ENCODE peak calls at places on chromosomes 16 and 17, in eight cellular contexts. G is esophagus muscularis mucosa, I is brain microvascular endothelial cell, E is gastrocnemius medialis, T is body of pancreas, S is upper lobe of right lung, C is AG10803, B is AG04450. P is an unnamed sample.

GRCh38 chr16:47528431-47528830 is 67.3 kb downstream of the PHKB start:
- DNase-seq in C (no peak), S (no peak), G (no peak), B (no peak), E (no peak), T (no peak), I (no peak), P (no peak)

GRCh38 chr17:76268015-76268749 is 3.0 kb downstream of the UBALD2 start:
- DNase-seq in G (peak; percentile 96), C (peak; percentile 80), B (no peak), T (peak; percentile 82), I (peak; percentile 71), E (peak; percentile 92), S (peak; percentile 91), P (no peak)

GRCh38 chr17:65593092-65593869 is 31.8 kb upstream of the AXIN2 start:
- DNase-seq in T (no peak), I (no peak), C (no peak), E (no peak), G (no peak), B (no peak), S (no peak), P (no peak)

GRCh38 chr17:75084039-75084660 is 3.6 kb upstream of the SLC16A5 start:
- DNase-seq in B (no peak), I (peak; percentile 38), C (no peak), G (no peak), T (peak; percentile 31), S (no peak), E (no peak), P (no peak)

GRCh38 chr17:67519801-67520251 is 142.7 kb downstream of the PITPNC1 start:
- DNase-seq in I (no peak), T (no peak), B (no peak), E (no peak), S (no peak), G (no peak), C (no peak), P (no peak)

GRCh38 chr16:9090101-9090959 is 1.1 kb upstream of the HAPSTR1 start:
- DNase-seq in I (no peak), T (peak; percentile 35), B (no peak), S (peak; percentile 81), G (no peak), C (no peak), E (peak; percentile 48), P (no peak)

GRCh38 chr16:48965391-48965790 is 316.2 kb downstream of the CBLN1 start:
- DNase-seq in B (no peak), C (peak; percentile 39), S (no peak), E (no peak), G (no peak), T (no peak), I (no peak), P (no peak)

GRCh38 chr17:65627892-65628622 is 66.6 kb upstream of the AXIN2 start:
- DNase-seq in E (no peak), I (peak; percentile 95), C (peak; percentile 46), T (peak; percentile 55), S (no peak), G (no peak), B (peak; percentile 75), P (no peak)

GRCh38 chr16:31273187-31273586 is 13.4 kb downstream of the ITGAM start:
- DNase-seq in G (no peak), C (no peak), B (no peak), E (no peak), I (no peak), S (no peak), T (no peak), P (no peak)

GRCh38 chr17:44779211-44780025 is 20.6 kb downstream of the ADAM11 start:
- DNase-seq in I (peak; percentile 71), E (peak; percentile 51), C (peak; percentile 63), G (no peak), S (peak; percentile 87), T (peak; percentile 77), B (peak; percentile 52), P (no peak)

GRCh38 chr16:9040766-9041430 is 50.5 kb upstream of the HAPSTR1 start:
- DNase-seq in T (no peak), B (no peak), C (no peak), S (no peak), G (no peak), E (no peak), I (no peak), P (no peak)

GRCh38 chr17:58615768-58616659 is 75.8 kb downstream of the TEX14 start:
- DNase-seq in G (no peak), I (no peak), B (no peak), S (no peak), E (no peak), T (no peak), C (no peak), P (no peak)

GRCh38 chr17:78290671-78291070 is 59.2 kb downstream of the TMEM235 start:
- DNase-seq in I (no peak), S (no peak), T (no peak), G (no peak), E (no peak), C (no peak), B (no peak), P (no peak)

GRCh38 chr17:46962374-46962790 is 16.7 kb downstream of the RPRML start:
- DNase-seq in I (peak; percentile 9), T (no peak), B (peak; percentile 32), S (no peak), C (peak; percentile 92), E (peak; percentile 8), G (no peak), P (no peak)

GRCh38 chr17:74435775-74436359 is 4.0 kb downstream of the GPRC5C start:
- DNase-seq in I (no peak), T (peak; percentile 40), E (no peak), C (no peak), S (no peak), G (no peak), B (no peak), P (no peak)

GRCh38 chr16:52963471-52963870 is 89.2 kb downstream of the CHD9NB start:
- DNase-seq in G (no peak), S (no peak), T (no peak), B (no peak), C (no peak), E (no peak), I (no peak), P (no peak)

GRCh38 chr16:88541831-88542230 is 28.4 kb upstream of the ZC3H18 start:
- DNase-seq in I (no peak), S (no peak), T (no peak), B (no peak), E (no peak), G (no peak), C (no peak), P (no peak)

GRCh38 chr16:27475561-27475960 is 73.6 kb downstream of the IL21R start:
- DNase-seq in G (no peak), B (peak; percentile 66), S (no peak), T (no peak), E (no peak), I (peak; percentile 89), C (peak; percentile 89), P (peak; percentile 80)

GRCh38 chr16:88878967-88879787 is 12.7 kb upstream of the PABPN1L start:
- DNase-seq in G (no peak), T (no peak), S (no peak), I (no peak), B (no peak), E (no peak), C (no peak), P (no peak)

GRCh38 chr16:676565-677297 is 1.3 kb downstream of the RHBDL1 start:
- DNase-seq in T (no peak), C (no peak), S (peak; percentile 87), B (no peak), G (no peak), E (no peak), I (no peak), P (no peak)

GRCh38 chr17:40417258-40417608 is 463 bp downstream of the TOP2A start:
- DNase-seq in S (no peak), C (no peak), I (peak; percentile 22), E (no peak), B (no peak), G (no peak), T (no peak), P (no peak)

GRCh38 chr17:73613271-73613941 is 30.8 kb downstream of the SDK2 start:
- DNase-seq in C (no peak), T (no peak), S (no peak), G (no peak), B (no peak), E (no peak), I (no peak), P (no peak)

DNA sequence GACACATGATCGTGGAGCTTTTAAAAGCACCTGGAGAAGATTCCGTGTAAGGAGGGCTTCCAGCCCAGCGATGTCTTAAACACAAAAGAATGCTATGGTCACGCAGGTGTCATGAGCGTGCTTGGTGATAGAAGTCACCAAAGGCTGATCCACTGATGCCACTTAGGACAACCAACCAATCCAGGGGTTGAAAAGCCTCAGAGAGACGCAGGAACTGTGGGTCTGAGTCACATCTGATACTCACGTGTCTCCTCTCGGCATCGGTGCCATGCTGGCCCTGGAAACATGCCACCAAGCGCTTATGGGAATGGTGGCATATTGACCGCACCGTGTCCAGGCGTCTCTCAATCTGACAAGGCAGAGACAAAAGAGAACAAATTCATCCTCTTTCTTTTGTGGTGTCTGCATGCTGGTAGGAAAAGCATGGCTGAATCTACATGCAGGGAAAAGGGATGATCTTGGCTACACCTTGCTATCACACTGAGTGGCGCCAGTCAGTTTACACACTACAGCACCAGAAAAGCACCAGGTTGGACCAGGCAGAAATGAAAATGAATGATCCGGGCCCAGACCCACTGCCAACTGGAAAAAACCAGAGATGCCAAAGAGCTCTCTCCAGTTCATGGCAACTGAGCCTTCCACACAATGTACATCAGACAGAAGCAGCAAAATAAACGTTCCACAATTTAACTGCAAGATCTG is 38.0 kb downstream of the ARHGAP17 start:
- DNase-seq in T (no peak), G (no peak), C (no peak), B (no peak), I (no peak), E (no peak), S (no peak), P (no peak)
- H3K4me3 ChIP-seq in T (no peak overlapping the region), G (no peak overlapping the region), C (no peak overlapping the region), B (no peak overlapping the region), I (no peak overlapping the region), E (no peak overlapping the region), S (no peak overlapping the region), P (no peak overlapping the region)

DNA sequence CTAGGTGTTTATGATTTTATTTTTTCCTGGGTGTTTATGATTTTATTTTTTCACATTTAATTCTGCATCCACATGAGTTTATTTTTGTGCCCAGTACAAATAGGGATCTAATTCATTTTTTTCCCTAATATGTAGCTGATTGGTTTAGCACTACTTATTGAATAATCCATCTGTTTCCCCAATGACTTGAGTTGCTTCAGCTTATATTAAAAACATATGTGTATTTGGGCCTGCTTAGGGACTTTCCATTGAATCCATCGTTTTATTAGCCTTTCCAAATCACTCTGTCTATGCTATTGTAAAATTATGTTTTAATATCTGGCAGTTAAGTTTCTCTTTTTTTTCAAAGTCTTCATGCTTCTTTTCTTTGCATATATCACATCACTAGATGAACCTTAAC is 42.2 kb downstream of the WWP2 start:
- DNase-seq in T (no peak), G (no peak), I (no peak), B (no peak), E (no peak), C (peak; percentile 50), S (no peak), P (no peak)
- TF ChIP-seq CTCF in T (no peak), G (no peak), I (no peak), B (no peak), E (no peak), C (no peak), S (no peak), P (no peak)

GRCh38 chr17:6557040-6557438 is 684 bp upstream of the PITPNM3 start:
- DNase-seq in C (no peak), T (no peak), S (no peak), B (no peak), E (no peak), I (no peak), G (no peak), P (no peak)
- H3K4me3 ChIP-seq in C (no peak overlapping the region), T (no peak overlapping the region), S (peak overlapping the region; percentile 47), B (no peak overlapping the region), E (no peak overlapping the region), I (no peak overlapping the region), G (peak overlapping the region; percentile 72), P (peak overlapping the region; percentile 26)

GRCh38 chr17:2852729-2853110 is 56.5 kb downstream of the RAP1GAP2 start:
- DNase-seq in C (no peak), T (no peak), G (no peak), B (no peak), S (no peak), I (no peak), E (no peak), P (no peak)
- TF ChIP-seq CTCF in C (no peak), T (no peak), G (no peak), B (no peak), S (no peak), I (no peak), E (no peak), P (no peak)

P was measured in epithelial cell of proximal tubule.